ENCODE peak calls at places on chromosomes 13 and 19, in eight cellular contexts. C, N, E, T, I, W, S and J are unnamed samples. For H3K9me3, the result is how much of the 10 kb centered on the place peaks cover.

GRCh38 chr13:100147825-100148224 is 58.9 kb downstream of the PCCA start:
- DNase-seq in C (no peak), N (no peak), E (no peak), T (no peak), I (no peak), W (no peak), S (no peak), J (no peak)

GRCh38 chr19:38993271-38993670 is 17.7 kb upstream of the FBXO17 start:
- DNase-seq in C (no peak), N (peak), E (no peak), T (peak), I (no peak), W (no peak), S (no peak), J (no peak)

GRCh38 chr13:66835040-66835628 is 395.0 kb downstream of the PCDH9 start:
- DNase-seq in C (peak), N (peak), E (peak), T (no peak), I (no peak), W (no peak), S (no peak), J (peak)

GRCh38 chr13:30154531-30154930 is 152.8 kb downstream of the KATNAL1 start:
- DNase-seq in C (no peak), N (no peak), E (no peak), T (no peak), I (no peak), W (no peak), S (no peak), J (no peak)

GRCh38 chr13:33205804-33206221 is 79.7 kb downstream of the STARD13 start:
- DNase-seq in C (no peak), N (peak), E (peak), T (no peak), I (no peak), W (no peak), S (no peak), J (peak)

GRCh38 chr19:3135961-3136683 is at the start of gene GNA15:
- DNase-seq in C (no peak), N (no peak), E (peak), T (peak), I (no peak), W (no peak), S (peak), J (no peak)

GRCh38 chr19:18340990-18341868 is 831 bp downstream of the PGPEP1 start:
- DNase-seq in C (peak), N (peak), E (peak), T (no peak), I (no peak), W (no peak), S (peak), J (peak)

GRCh38 chr13:43057653-43058317 is 34.4 kb downstream of the DNAJC15 start:
- DNase-seq in C (no peak), N (no peak), E (peak), T (no peak), I (no peak), W (no peak), S (peak), J (peak)

GRCh38 chr19:47663911-47664771 is 49.1 kb upstream of the EHD2 start:
- DNase-seq in C (peak), N (peak), E (peak), T (peak), I (no peak), W (no peak), S (peak), J (peak)

GRCh38 chr19:54325194-54325621 is 12.2 kb upstream of the LILRA5 start:
- DNase-seq in C (no peak), N (peak), E (peak), T (peak), I (no peak), W (peak), S (peak), J (peak)

GRCh38 chr19:11025445-11025844 is 63.8 kb upstream of the LDLR start:
- DNase-seq in C (no peak), N (no peak), E (no peak), T (no peak), I (no peak), W (no peak), S (no peak), J (no peak)

GRCh38 chr19:1395194-1396018 is 5.9 kb downstream of the GAMT start:
- DNase-seq in C (peak), N (no peak), E (no peak), T (no peak), I (no peak), W (no peak), S (no peak), J (no peak)

GRCh38 chr13:30997697-30998547 is 65.5 kb downstream of the TEX26 start:
- DNase-seq in C (no peak), N (no peak), E (no peak), T (no peak), I (no peak), W (no peak), S (no peak), J (no peak)

GRCh38 chr19:46753420-46754155 is 7.3 kb upstream of the STRN4 start:
- DNase-seq in C (no peak), N (no peak), E (peak), T (peak), I (no peak), W (no peak), S (peak), J (no peak)

GRCh38 chr13:44576396-44577235 is 486 bp upstream of the TSC22D1 start:
- DNase-seq in C (no peak), N (no peak), E (no peak), T (no peak), I (no peak), W (peak), S (peak), J (no peak)

GRCh38 chr13:75495938-75496337 is 14.0 kb upstream of the TBC1D4 start:
- DNase-seq in C (no peak), N (peak), E (no peak), T (no peak), I (no peak), W (no peak), S (no peak), J (peak)

GRCh38 chr13:27425151-27425917 is 915 bp downstream of the GTF3A start:
- DNase-seq in C (no peak), N (no peak), E (peak), T (peak), I (no peak), W (no peak), S (peak), J (no peak)

GRCh38 chr13:41271456-41272285 is 8.3 kb upstream of the MTRF1 start:
- DNase-seq in C (no peak), N (no peak), E (no peak), T (no peak), I (peak), W (no peak), S (no peak), J (no peak)

DNA sequence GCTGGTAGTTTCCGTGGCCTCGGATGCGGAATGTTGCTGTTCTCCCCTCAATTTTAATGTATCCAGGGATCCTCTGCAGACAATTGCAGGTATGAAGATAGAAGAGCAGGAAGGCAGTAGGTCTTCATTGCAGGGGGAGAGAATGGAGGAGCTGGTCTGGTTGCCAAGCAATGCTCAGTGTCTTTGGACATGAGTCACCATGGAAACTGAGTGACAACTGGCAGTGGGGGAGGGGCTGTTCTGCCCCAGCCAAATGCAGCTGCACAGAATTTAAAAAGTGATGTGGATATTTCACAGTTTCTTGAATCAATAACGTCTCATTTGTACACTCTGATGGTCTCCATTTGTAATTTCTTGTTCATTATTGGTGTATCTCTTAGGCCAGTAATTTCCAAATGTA is 56.2 kb upstream of the ZNF835 start:
- DNase-seq in C (no peak), N (no peak), E (no peak), T (no peak), I (no peak), W (peak), S (no peak), J (no peak)
- H3K9me3 ChIP-seq in C (under half), N (under half), E (half or more), T (under half), I (under half), W (under half), S (under half), J (under half)

GRCh38 chr13:20340136-20340758 is 108.1 kb upstream of the GJB6 start:
- DNase-seq in C (no peak), N (no peak), E (no peak), T (no peak), I (no peak), W (no peak), S (no peak), J (no peak)
- H3K9me3 ChIP-seq in C (under half), N (under half), E (under half), T (under half), I (under half), W (under half), S (under half), J (under half)

GRCh38 chr19:19820774-19821315 is 705 bp downstream of the ZNF506 start:
- DNase-seq in C (no peak), N (no peak), E (no peak), T (peak), I (no peak), W (no peak), S (no peak), J (no peak)
- H3K9me3 ChIP-seq in C (under half), N (under half), E (half or more), T (under half), I (under half), W (under half), S (under half), J (under half)

DNA sequence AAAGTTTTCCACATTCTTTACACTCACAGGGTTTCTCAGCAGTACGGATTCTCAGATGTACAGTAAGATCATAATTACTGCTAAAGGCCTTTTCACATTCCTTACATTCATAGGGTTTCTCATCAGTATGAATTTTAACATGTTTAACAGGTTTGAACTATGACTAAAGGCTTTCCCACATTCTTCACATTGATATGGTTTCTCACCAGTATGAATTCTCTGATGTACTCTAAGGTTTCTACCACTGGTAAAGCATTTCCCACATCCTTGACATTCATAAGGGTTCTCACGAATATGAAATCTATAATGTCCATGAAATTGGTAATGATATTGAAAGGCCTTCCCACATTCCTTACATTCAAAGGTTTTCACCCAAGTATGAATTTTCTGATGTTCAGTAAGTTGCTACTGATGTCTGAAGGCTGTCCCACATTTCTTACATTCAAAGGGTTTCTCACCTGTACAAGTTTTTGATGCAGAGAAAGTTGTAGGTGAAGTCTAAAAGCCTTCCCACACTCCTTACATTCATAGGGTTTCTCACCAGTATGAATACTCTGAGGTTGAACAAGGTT is 22.0 kb downstream of the ZNF780B start:
- DNase-seq in C (no peak), N (no peak), E (no peak), T (no peak), I (no peak), W (no peak), S (no peak), J (no peak)
- H3K9me3 ChIP-seq in C (under half), N (half or more), E (half or more), T (half or more), I (under half), W (under half), S (half or more), J (under half)

DNA sequence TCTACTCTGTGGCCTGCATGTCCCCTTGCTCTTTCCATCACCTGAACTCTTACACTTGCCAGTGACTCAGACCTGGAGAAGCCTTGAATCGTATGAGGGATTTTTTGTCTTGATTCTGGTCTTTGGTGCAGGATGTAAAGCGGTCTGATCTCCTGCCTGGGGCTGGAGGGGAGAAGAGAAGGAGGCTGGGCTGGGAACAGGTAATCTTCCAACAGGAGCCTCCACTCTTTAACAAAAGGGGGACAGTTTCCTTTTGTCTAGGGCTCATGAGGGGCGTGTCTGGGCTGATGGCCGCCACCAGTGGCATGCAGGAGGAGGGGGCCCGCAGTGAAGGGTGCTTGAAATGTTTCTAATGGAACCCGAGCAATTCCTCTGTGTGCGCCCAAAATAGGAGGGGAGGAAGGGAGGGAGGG is 24.7 kb downstream of the NFIX start:
- DNase-seq in C (no peak), N (peak), E (no peak), T (peak), I (no peak), W (no peak), S (no peak), J (no peak)
- H3K9me3 ChIP-seq in C (under half), N (under half), E (under half), T (under half), I (under half), W (under half), S (under half), J (under half)

GRCh38 chr19:56637976-56638555 is 4.9 kb upstream of the SMIM17 start:
- DNase-seq in C (peak), N (peak), E (peak), T (peak), I (no peak), W (peak), S (peak), J (peak)
- H3K9me3 ChIP-seq in C (under half), N (under half), E (half or more), T (under half), I (under half), W (under half), S (under half), J (under half)

DNA sequence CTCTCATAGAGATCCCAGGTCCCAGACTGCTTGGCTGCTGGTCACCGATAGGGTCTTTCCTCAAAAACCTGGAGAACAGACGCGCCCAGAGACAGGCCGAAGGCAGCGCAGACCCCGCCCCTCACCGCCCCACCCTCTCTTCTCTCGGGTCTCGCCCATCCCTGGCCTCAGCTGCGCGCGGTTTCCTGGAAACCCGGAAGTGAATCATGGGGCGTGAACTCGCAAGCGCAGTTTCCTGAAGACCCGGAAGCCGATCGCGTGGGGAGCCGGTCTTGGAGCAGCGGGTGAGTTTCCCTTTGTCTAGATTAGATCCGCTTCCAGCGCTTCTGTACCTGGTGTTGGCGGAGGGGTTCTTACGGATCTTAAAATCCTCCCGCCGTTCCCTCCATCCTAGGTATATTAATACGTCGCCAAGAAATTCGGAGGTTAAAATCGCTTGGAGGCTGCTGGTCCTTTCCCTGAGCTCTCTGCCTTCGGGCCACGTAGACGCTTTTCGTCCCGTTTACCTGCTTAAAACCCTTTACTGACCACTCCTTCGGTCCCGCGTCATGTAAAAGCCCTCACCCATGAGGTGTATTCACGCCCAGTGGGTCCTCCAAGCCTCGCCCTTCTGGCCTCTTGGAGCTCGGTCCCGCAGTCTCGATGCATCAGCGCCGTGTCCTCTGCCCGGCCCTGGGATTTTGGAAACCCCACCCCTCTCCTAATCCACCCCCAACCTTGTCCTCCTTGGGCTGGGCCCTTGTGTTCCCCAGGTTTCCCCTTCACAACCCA is at the start of gene ZNF578:
- DNase-seq in C (peak), N (peak), E (peak), T (peak), I (no peak), W (peak), S (peak), J (peak)
- H3K9me3 ChIP-seq in C (under half), N (under half), E (half or more), T (half or more), I (under half), W (under half), S (under half), J (under half)